ENCODE peak calls at places on chromosome 21, in seven cellular contexts. H, O, D, X, R, B and G are unnamed samples.

GRCh38 chr21:46317710-46318463 is 5.8 kb downstream of the C21orf58 start:
- DNase-seq in O (no peak), D (no peak), R (no peak), B (no peak), H (no peak), X (peak; percentile 96), G (no peak)

GRCh38 chr21:38712076-38712475 is 93.7 kb upstream of the ETS2 start:
- DNase-seq in B (peak; percentile 65), X (peak; percentile 37), H (no peak), O (no peak), R (peak; percentile 71), D (no peak), G (peak; percentile 58)

GRCh38 chr21:43812139-43812821 is 22.9 kb downstream of the RRP1 start:
- DNase-seq in O (no peak), X (no peak), B (no peak), D (no peak), H (no peak), R (peak; percentile 51), G (no peak)

GRCh38 chr21:45151484-45152115 is 77.2 kb downstream of the ADARB1 start:
- DNase-seq in H (no peak), B (no peak), D (no peak), R (no peak), X (no peak), O (peak; percentile 57), G (no peak)

GRCh38 chr21:41362605-41363369 is 960 bp downstream of the MX2 start:
- DNase-seq in X (no peak), B (no peak), H (no peak), D (no peak), R (no peak), O (no peak), G (no peak)

GRCh38 chr21:17045214-17045835 is 467.5 kb upstream of the CXADR start:
- DNase-seq in H (no peak), R (peak; percentile 49), O (no peak), X (peak; percentile 17), D (no peak), B (peak; percentile 19), G (no peak)

GRCh38 chr21:44640761-44641160 is 3.6 kb downstream of the KRTAP10-10 start:
- DNase-seq in H (no peak), X (no peak), D (no peak), O (no peak), B (no peak), R (no peak), G (no peak)

GRCh38 chr21:31103571-31104265 is 65.4 kb upstream of the KRTAP19-8 start:
- DNase-seq in D (no peak), R (no peak), B (no peak), H (no peak), O (no peak), X (no peak), G (no peak)

GRCh38 chr21:46243325-46243724 is 14.8 kb upstream of the LSS start:
- DNase-seq in X (no peak), D (no peak), O (no peak), B (no peak), R (no peak), H (no peak), G (no peak)

GRCh38 chr21:38987551-38988210 is 182.0 kb downstream of the ETS2 start:
- DNase-seq in D (no peak), B (no peak), H (no peak), R (no peak), O (no peak), X (no peak), G (no peak)

GRCh38 chr21:45228171-45228641 is 59.5 kb downstream of the POFUT2 start:
- DNase-seq in H (peak; percentile 98), D (no peak), X (no peak), O (peak; percentile 83), B (no peak), R (peak; percentile 82), G (no peak)

GRCh38 chr21:42616366-42617340 is 36.8 kb upstream of the PDE9A start:
- DNase-seq in O (no peak), X (no peak), H (no peak), D (no peak), R (no peak), B (no peak), G (no peak)

GRCh38 chr21:45983981-45984551 is 2.5 kb downstream of the COL6A1 start:
- DNase-seq in D (no peak), O (no peak), X (no peak), H (no peak), B (no peak), R (no peak), G (no peak)

GRCh38 chr21:36478941-36479340 is 981 bp downstream of the CLDN14 start:
- DNase-seq in X (no peak), B (no peak), H (no peak), O (no peak), R (no peak), D (no peak), G (peak; percentile 15)

GRCh38 chr21:43743934-43744333 is 25.0 kb downstream of the PDXK start:
- DNase-seq in H (no peak), O (no peak), R (no peak), D (no peak), B (no peak), X (no peak), G (no peak)

GRCh38 chr21:46118871-46119564 is 21.1 kb downstream of the COL6A2 start:
- DNase-seq in B (no peak), O (no peak), X (no peak), R (no peak), H (no peak), D (no peak), G (no peak)

GRCh38 chr21:27776925-27777553 is 810.2 kb upstream of the ADAMTS5 start:
- DNase-seq in R (no peak), X (peak; percentile 29), O (no peak), H (no peak), D (no peak), B (no peak), G (no peak)

GRCh38 chr21:42413500-42413899 is 9.8 kb downstream of the UBASH3A start:
- DNase-seq in R (peak; percentile 69), O (no peak), D (no peak), H (no peak), B (no peak), X (no peak), G (no peak)

GRCh38 chr21:40053007-40053406 is 185.8 kb downstream of the PCP4 start:
- DNase-seq in X (no peak), D (no peak), R (no peak), O (no peak), B (no peak), H (no peak), G (no peak)

GRCh38 chr21:45995686-45996179 is 14.2 kb downstream of the COL6A1 start:
- DNase-seq in R (peak; percentile 42), O (no peak), X (no peak), D (no peak), B (no peak), H (no peak), G (peak; percentile 15)

GRCh38 chr21:42833439-42833815 is 45.9 kb downstream of the WDR4 start:
- DNase-seq in X (peak; percentile 48), R (peak; percentile 82), H (no peak), B (peak; percentile 68), O (peak; percentile 77), D (no peak), G (peak; percentile 61)

GRCh38 chr21:38487906-38488639 is 10.2 kb downstream of the ERG start:
- DNase-seq in X (peak; percentile 87), O (no peak), R (peak; percentile 70), D (no peak), B (no peak), H (no peak), G (no peak)

GRCh38 chr21:46118305-46118870 is 20.5 kb downstream of the COL6A2 start:
- DNase-seq in H (no peak), X (no peak), O (no peak), D (no peak), R (no peak), B (no peak), G (no peak)

GRCh38 chr21:42056468-42056867 is 14.6 kb upstream of the UMODL1 start:
- DNase-seq in H (no peak), D (no peak), B (no peak), X (peak; percentile 81), R (no peak), O (no peak), G (no peak)

GRCh38 chr21:37916795-37917142 is 512 bp upstream of the KCNJ6 start:
- DNase-seq in D (no peak), R (peak; percentile 18), B (peak; percentile 25), H (no peak), X (peak; percentile 39), O (no peak), G (peak; percentile 49)

GRCh38 chr21:15441060-15441493 is 288.7 kb upstream of the USP25 start:
- DNase-seq in R (no peak), D (no peak), O (no peak), B (no peak), X (no peak), H (no peak), G (no peak)

GRCh38 chr21:15301014-15301413 is 236.2 kb upstream of the NRIP1 start:
- DNase-seq in X (no peak), D (no peak), O (no peak), R (no peak), H (no peak), B (peak; percentile 9), G (peak; percentile 46)

GRCh38 chr21:45994086-45994661 is 12.6 kb downstream of the COL6A1 start:
- DNase-seq in D (no peak), O (no peak), B (no peak), X (no peak), H (no peak), R (no peak), G (no peak)

GRCh38 chr21:29351691-29352090 is 53.0 kb downstream of the BACH1 start:
- DNase-seq in O (no peak), R (no peak), D (no peak), X (no peak), H (no peak), B (no peak), G (no peak)

GRCh38 chr21:38927776-38928175 is 122.0 kb downstream of the ETS2 start:
- DNase-seq in X (no peak), H (no peak), R (no peak), B (no peak), O (no peak), D (no peak), G (no peak)

GRCh38 chr21:26070822-26071425 is 99.6 kb downstream of the APP start:
- DNase-seq in O (no peak), H (peak; percentile 64), D (peak; percentile 56), X (no peak), B (peak; percentile 44), R (no peak), G (no peak)

GRCh38 chr21:35565204-35565611 is 495.1 kb downstream of the SETD4 start:
- DNase-seq in X (no peak), D (no peak), B (peak; percentile 49), H (peak; percentile 73), R (no peak), O (no peak), G (no peak)

GRCh38 chr21:37452222-37452621 is 85.6 kb downstream of the DYRK1A start:
- DNase-seq in D (no peak), X (no peak), O (no peak), B (no peak), H (peak; percentile 73), R (no peak), G (no peak)

GRCh38 chr21:28068455-28069358 is 924.0 kb downstream of the LTN1 start:
- DNase-seq in D (no peak), O (no peak), H (no peak), X (no peak), R (no peak), B (no peak), G (no peak)

GRCh38 chr21:14602418-14602987 is 56.4 kb upstream of the SAMSN1 start:
- DNase-seq in R (no peak), O (no peak), B (peak; percentile 49), H (no peak), X (no peak), D (no peak), G (no peak)

GRCh38 chr21:32844653-32845443 is 73.3 kb upstream of the PAXBP1 start:
- DNase-seq in R (peak; percentile 93), O (no peak), D (no peak), X (peak; percentile 26), B (no peak), H (peak; percentile 85), G (peak; percentile 40)

GRCh38 chr21:30349572-30349971 is 1.2 kb upstream of the KRTAP23-1 start:
- DNase-seq in R (no peak), D (no peak), B (no peak), X (peak; percentile 40), O (no peak), H (no peak), G (no peak)